ENCODE peak calls at places on chromosomes 11 and 22, in six cellular contexts. V is Ammon's horn; D is fibroblast of pulmonary artery; A is activated CD4-positive, alpha-beta T cell treated with anti-CD3 and anti-CD28 coated beads for 24 hours; Y is AG08395; O is T-helper 9 cell. S is an unnamed sample.

GRCh38 chr11:31555938-31556337 is 46.4 kb downstream of the ELP4 start:
- DNase-seq in V (no peak), Y (no peak), O (no peak), A (no peak), D (no peak), S (no peak)

GRCh38 chr22:35645646-35646045 is 2.6 kb upstream of the APOL6 start:
- DNase-seq in D (no peak), V (no peak), O (no peak), A (no peak), Y (no peak), S (no peak)

GRCh38 chr11:1876361-1877063 is 15.2 kb downstream of the PRR33 start:
- DNase-seq in Y (peak), D (peak), O (no peak), V (no peak), A (no peak), S (no peak)

GRCh38 chr11:104000798-104001197 is 35.6 kb upstream of the DDI1 start:
- DNase-seq in D (peak), Y (peak), V (no peak), A (no peak), O (no peak), S (no peak)

GRCh38 chr11:77734890-77735289 is 85.6 kb downstream of the RSF1 start:
- DNase-seq in D (no peak), A (no peak), Y (no peak), V (no peak), O (no peak), S (no peak)

GRCh38 chr11:70816156-70816678 is 417.9 kb downstream of the CTTN start:
- DNase-seq in O (no peak), Y (no peak), V (no peak), A (no peak), D (no peak), S (no peak)

GRCh38 chr11:63875506-63875905 is 36.6 kb downstream of the MARK2 start:
- DNase-seq in V (no peak), A (no peak), D (no peak), O (no peak), Y (no peak), S (no peak)

GRCh38 chr22:40720538-40721256 is 41.4 kb downstream of the MCHR1 start:
- DNase-seq in Y (peak), A (no peak), D (peak), V (no peak), O (no peak), S (no peak)

GRCh38 chr11:79396674-79397073 is 44.2 kb downstream of the TENM4 start:
- DNase-seq in O (no peak), V (no peak), Y (no peak), D (no peak), A (no peak), S (no peak)

GRCh38 chr11:1880746-1881441 is 10.8 kb downstream of the PRR33 start:
- DNase-seq in O (no peak), D (no peak), Y (no peak), A (no peak), V (no peak), S (no peak)

GRCh38 chr22:26563022-26563421 is 26.9 kb downstream of the TPST2 start:
- DNase-seq in D (no peak), V (no peak), A (no peak), Y (no peak), O (no peak), S (no peak)

GRCh38 chr11:72114570-72114969 is 2.1 kb upstream of the ANAPC15 start:
- DNase-seq in D (no peak), Y (no peak), A (no peak), O (no peak), V (no peak), S (no peak)

GRCh38 chr22:49767355-49768062 is 60.2 kb downstream of the BRD1 start:
- DNase-seq in A (no peak), V (no peak), D (peak), Y (peak), O (no peak), S (no peak)

GRCh38 chr22:46881373-46882118 is 119.1 kb downstream of the TBC1D22A start:
- DNase-seq in O (no peak), Y (peak), V (no peak), D (no peak), A (no peak), S (no peak)

GRCh38 chr11:32435511-32435946 is at the start of gene WT1:
- DNase-seq in O (no peak), A (no peak), Y (no peak), D (peak), V (no peak), S (no peak)

GRCh38 chr22:28034760-28035401 is 115.8 kb upstream of the PITPNB start:
- DNase-seq in O (no peak), D (peak), Y (peak), V (peak), A (no peak), S (peak)

GRCh38 chr11:91981995-91982394 is 242.6 kb upstream of the FAT3 start:
- DNase-seq in Y (peak), V (no peak), O (no peak), D (peak), A (no peak), S (no peak)

GRCh38 chr22:23750374-23750743 is 553 bp downstream of the ZNF70 start:
- DNase-seq in V (no peak), Y (no peak), D (no peak), A (no peak), O (no peak), S (no peak)

GRCh38 chr11:118064956-118065355 is 11.9 kb upstream of the TMPRSS4 start:
- DNase-seq in A (no peak), D (no peak), Y (no peak), O (no peak), V (no peak), S (no peak)

GRCh38 chr11:76567261-76567660 is 103.3 kb downstream of the LRRC32 start:
- DNase-seq in V (no peak), O (no peak), A (no peak), D (no peak), Y (no peak), S (no peak)

GRCh38 chr22:40557972-40558371 is 78.5 kb downstream of the MRTFA start:
- DNase-seq in O (no peak), A (no peak), D (no peak), V (no peak), Y (no peak), S (no peak)

GRCh38 chr11:14518820-14519219 is 1.4 kb downstream of the PSMA1 start:
- DNase-seq in V (no peak), O (no peak), D (no peak), A (no peak), Y (no peak), S (no peak)

GRCh38 chr11:36313750-36314500 is 17.8 kb downstream of the PRR5L start:
- DNase-seq in A (no peak), V (no peak), D (no peak), Y (no peak), O (no peak), S (no peak)

GRCh38 chr11:114291847-114292680 is 4.1 kb upstream of the NNMT start:
- DNase-seq in Y (peak), A (no peak), V (no peak), D (peak), O (no peak), S (no peak)

GRCh38 chr11:129270471-129270870 is 78.3 kb upstream of the ARHGAP32 start:
- DNase-seq in O (no peak), V (no peak), Y (no peak), D (no peak), A (no peak), S (no peak)

GRCh38 chr22:50684986-50685385 is 12.4 kb downstream of the SHANK3 start:
- DNase-seq in D (no peak), A (no peak), Y (no peak), V (no peak), O (no peak), S (no peak)

GRCh38 chr11:85889676-85890579 is 34.7 kb downstream of the CCDC83 start:
- DNase-seq in O (no peak), A (no peak), D (peak), Y (peak), V (no peak), S (no peak)

GRCh38 chr11:22624742-22625447 is 728 bp downstream of the FANCF start:
- DNase-seq in Y (peak), A (peak), O (peak), V (peak), D (peak), S (peak)

GRCh38 chr11:27429740-27430451 is 42.7 kb downstream of the LGR4 start:
- DNase-seq in O (no peak), A (no peak), Y (no peak), V (no peak), D (no peak), S (no peak)

GRCh38 chr11:47980093-47980906 is at the start of gene PTPRJ:
- DNase-seq in A (peak), O (peak), D (peak), V (peak), Y (peak), S (peak)

GRCh38 chr11:12287374-12288211 is 89.8 kb upstream of the PARVA start:
- DNase-seq in Y (peak), A (no peak), O (no peak), V (no peak), D (peak), S (no peak)

GRCh38 chr11:128929991-128930390 is 12.7 kb downstream of the TP53AIP1 start:
- DNase-seq in V (no peak), A (no peak), O (no peak), D (no peak), Y (peak), S (no peak)

GRCh38 chr22:36097880-36098279 is 62.7 kb downstream of the APOL3 start:
- DNase-seq in O (no peak), Y (no peak), V (no peak), A (no peak), D (no peak), S (no peak)

GRCh38 chr11:97259434-97259833 is 869.6 kb downstream of the JRKL start:
- DNase-seq in V (no peak), D (no peak), Y (no peak), O (no peak), A (no peak), S (no peak)

GRCh38 chr11:92776676-92777075 is 192.8 kb upstream of the MTNR1B start:
- DNase-seq in D (no peak), Y (peak), A (no peak), V (no peak), O (no peak), S (no peak)

S was measured in globus pallidus.